ENCODE peak calls at places on chromosomes 11 and 22, in five cellular contexts. One of them, this sample, is unnamed.

GRCh38 chr11:1988667-1989317 is 8.8 kb downstream of the H19 start:
- DNase-seq in fibroblast of mammary gland: no peak
- DNase-seq in left colon: no peak
- DNase-seq in HS-27A: no peak
- DNase-seq in effector memory CD8-positive, alpha-beta T cell: no peak
- DNase-seq in this sample: no peak

GRCh38 chr22:37742374-37743092 is 45.7 kb downstream of the TRIOBP start:
- DNase-seq in left colon: no peak
- DNase-seq in HS-27A: no peak
- DNase-seq in effector memory CD8-positive, alpha-beta T cell: no peak
- DNase-seq in fibroblast of mammary gland: peak
- DNase-seq in this sample: peak

GRCh38 chr11:118524757-118525465 is 2.4 kb upstream of the TTC36 start:
- DNase-seq in left colon: no peak
- DNase-seq in HS-27A: no peak
- DNase-seq in fibroblast of mammary gland: no peak
- DNase-seq in effector memory CD8-positive, alpha-beta T cell: no peak
- DNase-seq in this sample: no peak

GRCh38 chr22:47352920-47353700 is 590.7 kb downstream of the TBC1D22A start:
- DNase-seq in fibroblast of mammary gland: no peak
- DNase-seq in effector memory CD8-positive, alpha-beta T cell: no peak
- DNase-seq in HS-27A: no peak
- DNase-seq in left colon: no peak
- DNase-seq in this sample: no peak

GRCh38 chr11:102812188-102812587 is 14.2 kb upstream of the MMP1 start:
- DNase-seq in effector memory CD8-positive, alpha-beta T cell: no peak
- DNase-seq in fibroblast of mammary gland: no peak
- DNase-seq in left colon: no peak
- DNase-seq in HS-27A: no peak
- DNase-seq in this sample: no peak

GRCh38 chr11:43691332-43691731 is 10.8 kb downstream of the HSD17B12 start:
- DNase-seq in fibroblast of mammary gland: no peak
- DNase-seq in left colon: no peak
- DNase-seq in effector memory CD8-positive, alpha-beta T cell: no peak
- DNase-seq in HS-27A: no peak
- DNase-seq in this sample: no peak

GRCh38 chr11:73137942-73138274 is 4.2 kb downstream of the FCHSD2 start:
- DNase-seq in left colon: no peak
- DNase-seq in HS-27A: no peak
- DNase-seq in effector memory CD8-positive, alpha-beta T cell: no peak
- DNase-seq in fibroblast of mammary gland: no peak
- DNase-seq in this sample: no peak

GRCh38 chr22:25645266-25645665 is 80.8 kb downstream of the GRK3 start:
- DNase-seq in effector memory CD8-positive, alpha-beta T cell: no peak
- DNase-seq in fibroblast of mammary gland: peak
- DNase-seq in HS-27A: no peak
- DNase-seq in left colon: no peak
- DNase-seq in this sample: peak

GRCh38 chr11:65645710-65646109 is 7.8 kb downstream of the SIPA1 start:
- DNase-seq in left colon: no peak
- DNase-seq in effector memory CD8-positive, alpha-beta T cell: no peak
- DNase-seq in HS-27A: no peak
- DNase-seq in fibroblast of mammary gland: peak
- DNase-seq in this sample: peak

GRCh38 chr11:65436412-65437032 is 13.9 kb downstream of the NEAT1 start:
- DNase-seq in effector memory CD8-positive, alpha-beta T cell: no peak
- DNase-seq in HS-27A: no peak
- DNase-seq in left colon: no peak
- DNase-seq in fibroblast of mammary gland: peak
- DNase-seq in this sample: peak

GRCh38 chr11:70326365-70326803 is 55.9 kb downstream of the PPFIA1 start:
- DNase-seq in left colon: no peak
- DNase-seq in effector memory CD8-positive, alpha-beta T cell: no peak
- DNase-seq in fibroblast of mammary gland: peak
- DNase-seq in HS-27A: no peak
- DNase-seq in this sample: peak

GRCh38 chr11:117443269-117444186 is 115.9 kb downstream of the CEP164 start:
- DNase-seq in HS-27A: no peak
- DNase-seq in fibroblast of mammary gland: peak
- DNase-seq in effector memory CD8-positive, alpha-beta T cell: no peak
- DNase-seq in left colon: peak
- DNase-seq in this sample: peak

GRCh38 chr11:116130122-116130521 is 625.9 kb upstream of the CADM1 start:
- DNase-seq in effector memory CD8-positive, alpha-beta T cell: no peak
- DNase-seq in fibroblast of mammary gland: no peak
- DNase-seq in HS-27A: no peak
- DNase-seq in left colon: no peak
- DNase-seq in this sample: no peak

GRCh38 chr22:38645430-38645829 is 10.8 kb downstream of the FAM227A start:
- DNase-seq in HS-27A: no peak
- DNase-seq in effector memory CD8-positive, alpha-beta T cell: no peak
- DNase-seq in left colon: no peak
- DNase-seq in fibroblast of mammary gland: no peak
- DNase-seq in this sample: no peak

GRCh38 chr11:32435947-32436750 is 810 bp upstream of the WT1 start:
- DNase-seq in fibroblast of mammary gland: no peak
- DNase-seq in effector memory CD8-positive, alpha-beta T cell: no peak
- DNase-seq in left colon: no peak
- DNase-seq in HS-27A: no peak
- DNase-seq in this sample: peak

GRCh38 chr11:96168623-96169022 is 174.4 kb downstream of the MAML2 start:
- DNase-seq in left colon: no peak
- DNase-seq in fibroblast of mammary gland: peak
- DNase-seq in effector memory CD8-positive, alpha-beta T cell: no peak
- DNase-seq in HS-27A: no peak
- DNase-seq in this sample: peak

GRCh38 chr11:122743949-122744876 is 88.7 kb downstream of the UBASH3B start:
- DNase-seq in fibroblast of mammary gland: no peak
- DNase-seq in left colon: peak
- DNase-seq in HS-27A: no peak
- DNase-seq in effector memory CD8-positive, alpha-beta T cell: peak
- DNase-seq in this sample: no peak

GRCh38 chr11:46560300-46561025 is 33.4 kb downstream of the AMBRA1 start:
- DNase-seq in fibroblast of mammary gland: peak
- DNase-seq in left colon: no peak
- DNase-seq in effector memory CD8-positive, alpha-beta T cell: peak
- DNase-seq in HS-27A: no peak
- DNase-seq in this sample: peak

GRCh38 chr22:17429516-17429915 is 60.3 kb downstream of the CECR2 start:
- DNase-seq in left colon: no peak
- DNase-seq in HS-27A: no peak
- DNase-seq in effector memory CD8-positive, alpha-beta T cell: no peak
- DNase-seq in fibroblast of mammary gland: no peak
- DNase-seq in this sample: no peak